ENCODE peak calls at places on chromosomes 16 and 17, in six cellular contexts. R is SK-MEL-5, H is OCI-LY7, E is activated T-helper 1 cell treated with Interleukin-2 at 50 U/mL for 16 hours, I is BE2C, T is sigmoid colon. W is an unnamed sample.

GRCh38 chr16:15788846-15789239 is 68.0 kb downstream of the MYH11 start:
- DNase-seq in R (no peak), H (no peak), E (no peak), I (no peak), T (no peak), W (no peak)

GRCh38 chr17:48074322-48075054 is 26.3 kb downstream of the NFE2L1 start:
- DNase-seq in R (peak), H (peak), E (peak), I (peak), T (peak), W (peak)

GRCh38 chr17:34637548-34638525 is 58.5 kb downstream of the TMEM132E start:
- DNase-seq in R (peak), H (peak), E (peak), I (peak), T (peak), W (peak)

GRCh38 chr17:28901866-28902818 is 737 bp downstream of the DHRS13 start:
- DNase-seq in R (no peak), H (peak), E (no peak), I (peak), T (no peak), W (peak)

GRCh38 chr16:46929378-46930332 is 43.8 kb downstream of the DNAJA2 start:
- DNase-seq in R (peak), H (peak), E (peak), I (peak), T (peak), W (peak)

GRCh38 chr17:30161601-30162000 is 45.0 kb downstream of the NSRP1 start:
- DNase-seq in R (no peak), H (no peak), E (no peak), I (no peak), T (no peak), W (peak)

GRCh38 chr17:17182601-17183136 is 23.5 kb downstream of the PLD6 start:
- DNase-seq in R (no peak), H (no peak), E (no peak), I (no peak), T (no peak), W (no peak)

GRCh38 chr17:37605813-37606505 is 3.3 kb downstream of the SYNRG start:
- DNase-seq in R (no peak), H (peak), E (peak), I (no peak), T (no peak), W (no peak)

GRCh38 chr17:70183508-70183907 is 14.2 kb downstream of the KCNJ2 start:
- DNase-seq in R (no peak), H (no peak), E (no peak), I (no peak), T (no peak), W (no peak)

GRCh38 chr17:40915721-40916256 is 21.7 kb downstream of the KRT23 start:
- DNase-seq in R (no peak), H (no peak), E (no peak), I (no peak), T (no peak), W (peak)

GRCh38 chr17:16019347-16019746 is 19.7 kb downstream of the TTC19 start:
- DNase-seq in R (no peak), H (no peak), E (no peak), I (no peak), T (no peak), W (no peak)

GRCh38 chr17:44864831-44865230 is 17.1 kb downstream of the HIGD1B start:
- DNase-seq in R (no peak), H (no peak), E (no peak), I (no peak), T (no peak), W (no peak)

GRCh38 chr16:3518292-3518982 is 17.6 kb downstream of the CLUAP1 start:
- DNase-seq in R (no peak), H (no peak), E (no peak), I (no peak), T (no peak), W (no peak)

GRCh38 chr16:67169011-67169451 is 1.3 kb upstream of the NOL3 start:
- DNase-seq in R (no peak), H (no peak), E (no peak), I (peak), T (no peak), W (no peak)

GRCh38 chr16:87790278-87791023 is 24.7 kb upstream of the KLHDC4 start:
- DNase-seq in R (peak), H (no peak), E (no peak), I (peak), T (peak), W (peak)

GRCh38 chr17:19539040-19539399 is 5.4 kb downstream of the SLC47A1 start:
- DNase-seq in R (no peak), H (no peak), E (no peak), I (no peak), T (no peak), W (no peak)

GRCh38 chr16:67542464-67542863 is 13.8 kb downstream of the RIPOR1 start:
- DNase-seq in R (peak), H (peak), E (peak), I (peak), T (peak), W (peak)

GRCh38 chr17:8117980-8118768 is at the start of gene ALOXE3:
- DNase-seq in R (no peak), H (no peak), E (no peak), I (peak), T (peak), W (peak)

GRCh38 chr16:85461814-85462404 is 151.2 kb upstream of the GSE1 start:
- DNase-seq in R (no peak), H (no peak), E (no peak), I (peak), T (peak), W (peak)

GRCh38 chr17:17516941-17517720 is 20.9 kb upstream of the RASD1 start:
- DNase-seq in R (no peak), H (no peak), E (no peak), I (no peak), T (no peak), W (no peak)

GRCh38 chr16:65113441-65113840 is 8.4 kb downstream of the CDH11 start:
- DNase-seq in R (no peak), H (no peak), E (no peak), I (peak), T (no peak), W (peak)

GRCh38 chr17:81616877-81617276 is 20.0 kb downstream of the NPLOC4 start:
- DNase-seq in R (no peak), H (no peak), E (no peak), I (no peak), T (no peak), W (no peak)

GRCh38 chr17:80277751-80278671 is 17.4 kb downstream of the RNF213 start:
- DNase-seq in R (peak), H (no peak), E (no peak), I (no peak), T (peak), W (no peak)

GRCh38 chr16:73329363-73330306 is 281.7 kb upstream of the ZFHX3 start:
- DNase-seq in R (no peak), H (no peak), E (no peak), I (peak), T (no peak), W (no peak)

GRCh38 chr17:67759355-67760171 is 41.8 kb downstream of the NOL11 start:
- DNase-seq in R (no peak), H (peak), E (no peak), I (no peak), T (peak), W (peak)

GRCh38 chr16:85193876-85194275 is 81.6 kb upstream of the CIBAR2 start:
- DNase-seq in R (no peak), H (no peak), E (no peak), I (no peak), T (no peak), W (no peak)

GRCh38 chr17:9987779-9988585 is 82.9 kb upstream of the RCVRN start:
- DNase-seq in R (peak), H (peak), E (no peak), I (no peak), T (no peak), W (no peak)

GRCh38 chr16:83231771-83232170 is 576.0 kb upstream of the HSBP1 start:
- DNase-seq in R (no peak), H (no peak), E (no peak), I (no peak), T (no peak), W (no peak)

GRCh38 chr17:27332052-27332403 is 38.1 kb downstream of the WSB1 start:
- DNase-seq in R (no peak), H (no peak), E (no peak), I (no peak), T (no peak), W (no peak)

GRCh38 chr17:74402070-74402469 is 29.8 kb upstream of the GPRC5C start:
- DNase-seq in R (no peak), H (no peak), E (no peak), I (no peak), T (no peak), W (no peak)

GRCh38 chr17:50048146-50048720 is 7.7 kb upstream of the ITGA3 start:
- DNase-seq in R (no peak), H (no peak), E (no peak), I (no peak), T (no peak), W (peak)

GRCh38 chr16:24848065-24848464 is 2.3 kb downstream of the SLC5A11 start:
- DNase-seq in R (no peak), H (no peak), E (no peak), I (no peak), T (peak), W (peak)

GRCh38 chr17:41540921-41541625 is 13.0 kb upstream of the KRT19 start:
- DNase-seq in R (no peak), H (no peak), E (no peak), I (no peak), T (no peak), W (no peak)

GRCh38 chr16:780296-780695 is 7.9 kb downstream of the RPUSD1 start:
- DNase-seq in R (no peak), H (no peak), E (no peak), I (no peak), T (no peak), W (no peak)

GRCh38 chr17:56653877-56654276 is 60.4 kb downstream of the NOG start:
- DNase-seq in R (peak), H (peak), E (peak), I (no peak), T (no peak), W (peak)

GRCh38 chr16:3028716-3029319 is 5.0 kb downstream of the THOC6 start:
- DNase-seq in R (no peak), H (no peak), E (no peak), I (no peak), T (no peak), W (no peak)

GRCh38 chr17:35414247-35414646 is 18.1 kb downstream of the SLFN12 start:
- DNase-seq in R (no peak), H (no peak), E (no peak), I (no peak), T (no peak), W (no peak)

GRCh38 chr17:7490144-7490543 is 6.0 kb downstream of the POLR2A start:
- DNase-seq in R (no peak), H (no peak), E (no peak), I (no peak), T (no peak), W (no peak)

W was measured in amniotic epithelial cell.